ENCODE peak calls at places on chromosomes 1 and 21, in seven cellular contexts. I, N, H, W, E, R and V are unnamed samples.

GRCh38 chr1:65310078-65310587 is 790 bp downstream of the DNAJC6 start:
- DNase-seq in R (no peak), I (no peak), W (peak; percentile 77), N (peak; percentile 70), H (no peak), E (no peak), V (peak; percentile 88)

GRCh38 chr1:8351693-8352470 is 34.0 kb downstream of the SLC45A1 start:
- DNase-seq in N (no peak), W (peak; percentile 68), E (no peak), I (peak; percentile 32), H (peak; percentile 52), R (no peak), V (no peak)

GRCh38 chr1:163056832-163057231 is 12.3 kb upstream of the RGS4 start:
- DNase-seq in W (no peak), E (no peak), H (no peak), N (no peak), I (no peak), R (no peak), V (no peak)

GRCh38 chr1:55005351-55006140 is 6.8 kb downstream of the BSND start:
- DNase-seq in E (no peak), N (no peak), I (no peak), H (no peak), R (no peak), W (peak; percentile 33), V (peak; percentile 11)

GRCh38 chr21:39077816-39078215 is 105.4 kb downstream of the PSMG1 start:
- DNase-seq in W (no peak), E (no peak), R (no peak), H (no peak), I (no peak), N (no peak), V (no peak)

GRCh38 chr1:197683895-197684553 is 91.3 kb downstream of the DENND1B start:
- DNase-seq in W (no peak), H (no peak), I (no peak), R (no peak), E (no peak), N (no peak), V (no peak)

GRCh38 chr1:63512584-63512983 is 10.4 kb downstream of the ITGB3BP start:
- DNase-seq in E (no peak), W (no peak), I (no peak), H (no peak), R (no peak), N (no peak), V (no peak)

GRCh38 chr1:93722081-93723031 is 40.7 kb upstream of the BCAR3 start:
- DNase-seq in R (no peak), H (peak; percentile 50), E (no peak), I (no peak), W (no peak), N (peak; percentile 78), V (no peak)

GRCh38 chr1:108079550-108079949 is 114.6 kb upstream of the VAV3 start:
- DNase-seq in R (no peak), I (no peak), N (no peak), W (peak; percentile 77), E (no peak), H (no peak), V (peak; percentile 43)

GRCh38 chr1:154863702-154864174 is 6.3 kb downstream of the KCNN3 start:
- DNase-seq in E (peak; percentile 57), I (peak; percentile 85), H (no peak), W (peak; percentile 74), R (no peak), N (peak; percentile 82), V (peak; percentile 43)

GRCh38 chr1:241022366-241022765 is 334.6 kb downstream of the RGS7 start:
- DNase-seq in I (no peak), H (no peak), N (no peak), W (no peak), E (no peak), R (no peak), V (no peak)

GRCh38 chr1:86756062-86756406 is 51.7 kb downstream of the SH3GLB1 start:
- DNase-seq in R (no peak), H (no peak), W (no peak), N (no peak), E (no peak), I (no peak), V (no peak)

GRCh38 chr1:45319761-45320160 is 6.9 kb upstream of the HPDL start:
- DNase-seq in E (no peak), I (no peak), W (no peak), H (no peak), N (no peak), R (no peak), V (no peak)

GRCh38 chr1:61183471-61184034 is 101.2 kb downstream of the NFIA start:
- DNase-seq in I (no peak), N (peak; percentile 58), R (no peak), E (peak; percentile 81), H (peak; percentile 66), W (peak; percentile 48), V (no peak)

GRCh38 chr1:89274431-89274857 is 1.8 kb upstream of the GBP5 start:
- DNase-seq in N (no peak), E (no peak), W (no peak), H (no peak), I (no peak), R (no peak), V (no peak)

GRCh38 chr1:8463144-8463927 is 145.4 kb downstream of the SLC45A1 start:
- DNase-seq in E (peak; percentile 50), W (no peak), N (no peak), I (no peak), H (no peak), R (no peak), V (peak; percentile 7)

GRCh38 chr1:171984850-171985485 is 143.7 kb downstream of the DNM3 start:
- DNase-seq in I (peak; percentile 24), R (no peak), W (peak; percentile 32), N (no peak), E (no peak), H (no peak), V (peak; percentile 46)

GRCh38 chr21:16162953-16163352 is 433.2 kb downstream of the USP25 start:
- DNase-seq in E (no peak), N (no peak), H (no peak), R (no peak), W (no peak), I (no peak), V (no peak)

GRCh38 chr1:25198731-25199231 is 33.5 kb downstream of the SYF2 start:
- DNase-seq in N (no peak), R (no peak), H (no peak), E (peak; percentile 72), W (no peak), I (no peak), V (no peak)

GRCh38 chr1:201636581-201636980 is 97.7 kb downstream of the NAV1 start:
- DNase-seq in N (no peak), W (no peak), E (no peak), H (no peak), R (no peak), I (no peak), V (no peak)
- TF ChIP-seq POLR2A in N (no peak), W (no peak), E (no peak), H (no peak), R (no peak), I (no peak), V (no peak)

DNA sequence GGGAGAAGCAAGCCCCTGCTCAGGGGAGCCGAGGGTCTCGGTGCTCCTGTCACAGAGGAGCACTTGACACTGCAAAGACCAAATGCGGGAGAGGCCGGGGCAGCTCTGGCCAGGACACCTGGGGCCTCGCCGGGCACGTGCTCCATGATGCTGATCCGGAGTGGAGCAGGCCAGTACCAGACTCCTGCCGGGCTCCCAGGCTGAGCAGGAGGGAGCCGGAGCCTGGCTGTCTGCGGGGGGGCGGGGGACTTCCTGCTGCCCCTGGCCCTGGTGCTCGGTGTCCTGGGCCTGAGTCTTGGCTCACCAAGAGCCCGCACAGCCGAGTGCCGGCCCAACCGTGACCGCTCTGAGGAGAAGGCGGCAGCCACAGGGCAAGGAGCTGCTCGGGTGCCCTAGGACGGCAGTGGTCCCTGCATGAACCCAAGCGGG is 38.5 kb upstream of the TMEM52 start:
- DNase-seq in E (no peak), R (no peak), H (no peak), I (no peak), N (no peak), W (no peak), V (no peak)
- TF ChIP-seq POLR2A in E (no peak), R (no peak), H (no peak), I (no peak), N (no peak), W (no peak), V (no peak)

DNA sequence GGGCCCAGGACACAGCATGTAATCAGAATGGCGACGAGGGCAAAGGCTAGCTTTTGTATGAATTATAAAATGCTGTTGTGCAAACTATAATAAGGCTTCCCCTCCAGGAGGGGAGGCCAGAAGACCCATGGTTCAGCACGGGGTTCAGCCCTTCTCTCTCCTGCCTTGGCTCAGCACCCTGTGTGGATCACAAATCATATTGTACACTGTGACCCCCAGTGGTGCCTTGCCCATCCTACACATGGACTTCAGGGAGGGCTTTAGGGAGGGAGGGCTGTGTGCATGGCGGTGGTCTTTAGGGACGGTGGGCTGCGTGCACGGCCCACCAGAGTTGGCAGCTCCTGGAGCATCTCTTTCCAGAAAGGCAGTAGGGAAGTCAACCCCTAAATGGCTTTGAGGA is 120.8 kb upstream of the TNR start:
- DNase-seq in I (no peak), W (no peak), R (no peak), N (peak; percentile 25), E (no peak), H (no peak), V (no peak)
- TF ChIP-seq POLR2A in I (no peak), W (no peak), R (no peak), N (no peak), E (no peak), H (no peak), V (no peak)

DNA sequence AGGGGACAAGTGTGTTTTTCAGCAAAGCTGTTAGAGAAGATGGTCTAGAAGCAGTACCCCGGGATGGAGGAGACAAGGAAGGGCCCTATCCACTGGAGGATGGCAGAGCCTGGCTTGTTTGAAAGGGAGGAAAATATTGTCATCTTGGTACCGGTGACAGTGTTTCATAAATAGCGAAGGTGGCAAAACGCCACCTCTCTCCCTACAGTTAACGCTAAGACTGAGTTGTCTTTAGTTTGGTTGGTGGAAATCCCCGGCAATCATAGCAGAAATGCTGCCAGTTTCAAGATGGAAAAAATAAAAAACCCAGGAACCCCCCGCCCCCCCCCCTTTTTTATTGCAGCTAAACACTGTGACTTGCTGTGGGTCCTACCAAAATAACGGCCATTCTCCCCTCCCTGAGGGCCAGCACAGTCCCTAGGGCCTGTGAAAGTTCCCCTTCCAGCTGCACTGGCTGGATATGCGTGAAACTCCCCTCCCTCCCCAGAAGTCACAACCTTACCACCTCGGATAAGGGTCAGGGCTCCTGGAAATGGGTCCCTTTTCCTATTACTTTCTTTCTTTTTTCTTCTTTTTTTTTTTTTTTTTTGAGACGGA is 3.7 kb downstream of the PIK3CD start:
- DNase-seq in W (no peak), R (no peak), I (no peak), E (no peak), N (no peak), H (no peak), V (no peak)
- TF ChIP-seq POLR2A in W (no peak), R (no peak), I (no peak), E (no peak), N (no peak), H (no peak), V (no peak)